ENCODE peak calls at places on chromosomes 4 and X, in five cellular contexts. R, U, T, F and C are unnamed samples.

GRCh38 chr4:68267433-68267944 is 22.0 kb upstream of the TMPRSS11B start:
- DNase-seq in F (no peak), T (no peak), U (no peak), R (no peak), C (peak)

GRCh38 chr4:41212221-41213203 is 1.8 kb downstream of the APBB2 start:
- DNase-seq in R (peak), F (peak), U (peak), T (no peak), C (peak)

GRCh38 chr4:151114986-151115385 is 15.6 kb downstream of the RPS3A start:
- DNase-seq in F (no peak), U (no peak), T (no peak), R (no peak), C (peak)

GRCh38 chrX:56726609-56727008 is 2.4 kb upstream of the NBDY start:
- DNase-seq in F (no peak), T (no peak), R (no peak), U (peak), C (peak)

GRCh38 chr4:185950891-185951290 is 118.1 kb upstream of the TLR3 start:
- DNase-seq in R (no peak), T (peak), U (no peak), F (no peak), C (peak)

GRCh38 chr4:6920174-6920573 is 10.5 kb downstream of the TBC1D14 start:
- DNase-seq in R (no peak), T (no peak), F (no peak), U (no peak), C (no peak)

GRCh38 chr4:1309261-1310010 is 19.7 kb downstream of the MAEA start:
- DNase-seq in R (peak), T (peak), U (no peak), F (no peak), C (peak)

GRCh38 chr4:137032242-137032641 is 500.1 kb downstream of the PCDH18 start:
- DNase-seq in T (no peak), F (no peak), U (peak), R (no peak), C (peak)

GRCh38 chr4:8198906-8199593 is at the start of gene SH3TC1:
- DNase-seq in T (peak), R (peak), U (peak), F (peak), C (peak)

GRCh38 chr4:147590249-147590920 is 26.8 kb upstream of the TMEM184C start:
- DNase-seq in T (no peak), F (no peak), R (peak), U (peak), C (peak)

GRCh38 chrX:137565921-137566745 is at the start of gene ZIC3:
- DNase-seq in U (peak), R (peak), F (no peak), T (peak), C (peak)

GRCh38 chrX:69285881-69286545 is 120.8 kb upstream of the PJA1 start:
- DNase-seq in F (peak), R (peak), U (peak), T (no peak), C (peak)

GRCh38 chr4:105996845-105997244 is 101.6 kb downstream of the NPNT start:
- DNase-seq in F (no peak), U (no peak), R (no peak), T (no peak), C (no peak)

GRCh38 chr4:78079701-78080430 is 22.7 kb downstream of the FRAS1 start:
- DNase-seq in T (no peak), F (no peak), R (no peak), U (peak), C (no peak)

GRCh38 chr4:86924805-86925204 is 10.0 kb upstream of the AFF1 start:
- DNase-seq in T (peak), R (peak), U (no peak), F (no peak), C (peak)

GRCh38 chr4:16641971-16642370 is 256.5 kb downstream of the LDB2 start:
- DNase-seq in U (no peak), R (no peak), F (no peak), T (no peak), C (peak)

GRCh38 chr4:14157262-14157661 is 529.7 kb upstream of the BOD1L1 start:
- DNase-seq in U (no peak), R (no peak), F (no peak), T (no peak), C (no peak)

GRCh38 chr4:86302242-86302641 is 57.6 kb downstream of the MAPK10 start:
- DNase-seq in F (peak), T (peak), R (peak), U (peak), C (peak)